ENCODE peak calls at places on chromosomes 4 and X, in six cellular contexts. One of them, this sample, is unnamed.

GRCh38 chr4:17866790-17867189 is 56.0 kb downstream of the NCAPG start:
- DNase-seq in cardiac muscle cell: no peak
- DNase-seq in PC-3: no peak
- DNase-seq in choroid plexus epithelial cell: no peak
- DNase-seq in A549: no peak
- DNase-seq in lower lobe of right lung: no peak
- DNase-seq in this sample: no peak

GRCh38 chrX:16643160-16643559 is 6.8 kb upstream of the S100G start:
- DNase-seq in PC-3: no peak
- DNase-seq in A549: no peak
- DNase-seq in lower lobe of right lung: no peak
- DNase-seq in choroid plexus epithelial cell: peak
- DNase-seq in cardiac muscle cell: no peak
- DNase-seq in this sample: peak

GRCh38 chr4:6229095-6229494 is 28.7 kb upstream of the JAKMIP1 start:
- DNase-seq in PC-3: no peak
- DNase-seq in A549: no peak
- DNase-seq in cardiac muscle cell: no peak
- DNase-seq in lower lobe of right lung: no peak
- DNase-seq in choroid plexus epithelial cell: no peak
- DNase-seq in this sample: no peak

GRCh38 chr4:138348055-138348454 is 105.9 kb upstream of the SLC7A11 start:
- DNase-seq in A549: no peak
- DNase-seq in PC-3: peak
- DNase-seq in choroid plexus epithelial cell: no peak
- DNase-seq in cardiac muscle cell: no peak
- DNase-seq in lower lobe of right lung: no peak
- DNase-seq in this sample: no peak

GRCh38 chr4:183229397-183229796 is 90.7 kb downstream of the CLDN22 start:
- DNase-seq in choroid plexus epithelial cell: no peak
- DNase-seq in lower lobe of right lung: no peak
- DNase-seq in PC-3: peak
- DNase-seq in A549: no peak
- DNase-seq in cardiac muscle cell: no peak
- DNase-seq in this sample: no peak

GRCh38 chr4:4866833-4867744 is 7.6 kb downstream of the MSX1 start:
- DNase-seq in PC-3: no peak
- DNase-seq in cardiac muscle cell: peak
- DNase-seq in lower lobe of right lung: no peak
- DNase-seq in choroid plexus epithelial cell: peak
- DNase-seq in A549: no peak
- DNase-seq in this sample: no peak

GRCh38 chrX:107562482-107562881 is 65.8 kb upstream of the PRPS1 start:
- DNase-seq in cardiac muscle cell: peak
- DNase-seq in lower lobe of right lung: no peak
- DNase-seq in A549: no peak
- DNase-seq in PC-3: peak
- DNase-seq in choroid plexus epithelial cell: peak
- DNase-seq in this sample: peak

GRCh38 chr4:41991916-41992767 is 1.8 kb downstream of the SLC30A9 start:
- DNase-seq in cardiac muscle cell: no peak
- DNase-seq in A549: peak
- DNase-seq in lower lobe of right lung: no peak
- DNase-seq in PC-3: peak
- DNase-seq in choroid plexus epithelial cell: no peak
- DNase-seq in this sample: peak

GRCh38 chr4:184833046-184833838 is 7.5 kb upstream of the ACSL1 start:
- DNase-seq in A549: no peak
- DNase-seq in lower lobe of right lung: no peak
- DNase-seq in choroid plexus epithelial cell: no peak
- DNase-seq in cardiac muscle cell: no peak
- DNase-seq in PC-3: no peak
- DNase-seq in this sample: no peak

GRCh38 chrX:139052461-139052860 is 340.9 kb upstream of the FGF13 start:
- DNase-seq in choroid plexus epithelial cell: no peak
- DNase-seq in lower lobe of right lung: no peak
- DNase-seq in PC-3: no peak
- DNase-seq in A549: no peak
- DNase-seq in cardiac muscle cell: no peak
- DNase-seq in this sample: no peak

GRCh38 chr4:53614616-53615015 is 23.3 kb upstream of the LNX1 start:
- DNase-seq in cardiac muscle cell: no peak
- DNase-seq in choroid plexus epithelial cell: no peak
- DNase-seq in PC-3: peak
- DNase-seq in lower lobe of right lung: no peak
- DNase-seq in A549: no peak
- DNase-seq in this sample: no peak

GRCh38 chr4:37827030-37827705 is 682 bp downstream of the PGM2 start:
- DNase-seq in cardiac muscle cell: peak
- DNase-seq in A549: peak
- DNase-seq in choroid plexus epithelial cell: peak
- DNase-seq in lower lobe of right lung: no peak
- DNase-seq in PC-3: peak
- DNase-seq in this sample: peak

GRCh38 chr4:75498041-75498440 is 16.2 kb downstream of the RCHY1 start:
- DNase-seq in lower lobe of right lung: no peak
- DNase-seq in A549: no peak
- DNase-seq in cardiac muscle cell: no peak
- DNase-seq in choroid plexus epithelial cell: no peak
- DNase-seq in PC-3: no peak
- DNase-seq in this sample: no peak

GRCh38 chrX:68599256-68600152 is 48.0 kb upstream of the STARD8 start:
- DNase-seq in lower lobe of right lung: no peak
- DNase-seq in PC-3: peak
- DNase-seq in cardiac muscle cell: no peak
- DNase-seq in A549: peak
- DNase-seq in choroid plexus epithelial cell: peak
- DNase-seq in this sample: peak

DNA sequence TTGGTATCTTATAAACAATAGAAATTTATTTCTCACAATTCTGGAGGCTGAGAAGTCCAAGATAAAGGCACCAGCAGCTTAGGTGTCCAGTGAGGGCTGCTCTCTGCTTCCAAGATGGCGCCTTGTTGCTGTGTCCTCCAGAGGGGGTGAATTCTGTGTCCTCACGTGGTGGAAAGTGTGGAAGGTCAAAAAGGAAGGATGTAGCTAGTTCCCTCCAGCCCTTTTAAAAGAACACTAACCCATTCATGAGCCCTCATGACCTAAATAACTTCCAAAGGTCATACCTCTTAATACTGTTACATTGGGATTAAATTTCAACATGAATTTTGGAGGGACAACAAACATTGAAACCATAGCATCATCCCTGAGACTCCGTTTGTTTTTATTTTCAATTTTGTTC is 48.8 kb downstream of the ZNF81 start:
- DNase-seq in lower lobe of right lung: no peak
- DNase-seq in choroid plexus epithelial cell: no peak
- DNase-seq in cardiac muscle cell: no peak
- DNase-seq in A549: no peak
- DNase-seq in PC-3: no peak
- DNase-seq in this sample: no peak
- H3K4me3 ChIP-seq in lower lobe of right lung: no peak
- H3K4me3 ChIP-seq in choroid plexus epithelial cell: no peak
- H3K4me3 ChIP-seq in cardiac muscle cell: no peak
- H3K4me3 ChIP-seq in A549: no peak
- H3K4me3 ChIP-seq in PC-3: no peak
- H3K4me3 ChIP-seq in this sample: no peak

DNA sequence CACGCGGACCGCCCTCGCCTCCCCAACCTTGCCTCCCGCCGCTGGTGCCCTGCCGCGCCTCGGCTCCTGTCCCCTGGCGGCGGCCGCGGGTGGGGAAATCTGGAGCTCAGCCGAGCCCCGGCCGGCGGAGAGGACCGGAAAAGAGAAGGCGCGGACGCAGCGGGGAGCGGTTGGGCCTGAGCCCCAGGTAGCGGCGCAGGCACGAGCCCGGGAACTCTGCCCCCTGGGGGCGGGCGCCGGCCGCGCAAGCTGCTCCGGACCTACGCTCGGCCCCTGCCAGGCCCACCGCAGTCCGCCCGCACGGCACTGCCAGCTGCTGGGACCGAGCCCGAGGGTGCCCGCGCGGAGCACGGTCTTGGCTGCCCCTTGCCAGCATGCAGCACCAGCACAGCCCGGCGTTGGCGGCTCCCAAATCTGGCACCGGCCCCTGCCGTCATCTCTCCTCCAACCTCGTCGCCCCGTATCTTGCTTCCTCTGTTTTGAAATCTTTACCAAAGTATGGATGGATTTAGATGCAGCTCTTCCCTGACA is at the start of gene PRSS12:
- DNase-seq in A549: peak
- DNase-seq in PC-3: peak
- DNase-seq in lower lobe of right lung: peak
- DNase-seq in cardiac muscle cell: peak
- DNase-seq in choroid plexus epithelial cell: peak
- DNase-seq in this sample: peak
- TF ChIP-seq CTCF in A549: peak
- TF ChIP-seq CTCF in PC-3: peak
- TF ChIP-seq CTCF in lower lobe of right lung: peak
- TF ChIP-seq CTCF in cardiac muscle cell: peak
- TF ChIP-seq CTCF in choroid plexus epithelial cell: peak
- TF ChIP-seq CTCF in this sample: peak

GRCh38 chrX:154529206-154529612 is 13.2 kb upstream of the FAM3A start:
- DNase-seq in lower lobe of right lung: no peak
- DNase-seq in choroid plexus epithelial cell: peak
- DNase-seq in PC-3: no peak
- DNase-seq in cardiac muscle cell: no peak
- DNase-seq in A549: no peak
- DNase-seq in this sample: peak
- H3K4me3 ChIP-seq in lower lobe of right lung: no peak
- H3K4me3 ChIP-seq in choroid plexus epithelial cell: no peak
- H3K4me3 ChIP-seq in PC-3: no peak
- H3K4me3 ChIP-seq in cardiac muscle cell: no peak
- H3K4me3 ChIP-seq in A549: no peak
- H3K4me3 ChIP-seq in this sample: no peak

DNA sequence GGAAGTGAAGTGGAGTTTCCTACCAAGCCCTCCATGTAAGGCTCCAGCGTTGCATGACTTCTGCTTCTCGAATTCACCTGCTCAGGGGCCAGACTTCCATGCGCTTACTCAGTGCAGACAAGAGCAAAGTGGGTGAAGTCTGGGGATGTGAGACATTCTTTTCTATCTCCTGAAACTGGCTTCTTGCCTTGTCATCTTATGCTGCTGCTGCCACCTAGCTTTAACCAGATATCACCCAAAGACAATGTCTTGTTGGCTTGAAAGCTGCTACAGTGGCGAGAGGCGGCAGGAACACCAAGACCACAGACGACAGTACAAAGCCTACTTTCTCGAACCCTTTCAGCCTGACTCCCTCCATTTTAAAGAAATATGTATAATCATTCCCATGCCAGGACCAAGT is 103.6 kb upstream of the ADGRG2 start:
- DNase-seq in cardiac muscle cell: peak
- DNase-seq in PC-3: peak
- DNase-seq in choroid plexus epithelial cell: peak
- DNase-seq in lower lobe of right lung: no peak
- DNase-seq in A549: peak
- DNase-seq in this sample: peak
- TF ChIP-seq CTCF in cardiac muscle cell: no peak
- TF ChIP-seq CTCF in PC-3: peak
- TF ChIP-seq CTCF in choroid plexus epithelial cell: peak
- TF ChIP-seq CTCF in lower lobe of right lung: no peak
- TF ChIP-seq CTCF in A549: peak
- TF ChIP-seq CTCF in this sample: no peak

GRCh38 chr4:1198070-1198844 is 25.9 kb upstream of the SPON2 start:
- DNase-seq in choroid plexus epithelial cell: no peak
- DNase-seq in lower lobe of right lung: no peak
- DNase-seq in PC-3: no peak
- DNase-seq in cardiac muscle cell: no peak
- DNase-seq in A549: no peak
- DNase-seq in this sample: no peak

GRCh38 chr4:1202526-1203378 is 30.4 kb upstream of the SPON2 start:
- DNase-seq in A549: no peak
- DNase-seq in PC-3: no peak
- DNase-seq in lower lobe of right lung: no peak
- DNase-seq in cardiac muscle cell: no peak
- DNase-seq in choroid plexus epithelial cell: no peak
- DNase-seq in this sample: no peak

GRCh38 chr4:1199556-1200331 is 27.4 kb upstream of the SPON2 start:
- DNase-seq in choroid plexus epithelial cell: no peak
- DNase-seq in PC-3: no peak
- DNase-seq in lower lobe of right lung: no peak
- DNase-seq in cardiac muscle cell: no peak
- DNase-seq in A549: no peak
- DNase-seq in this sample: no peak

GRCh38 chr4:1201851-1202525 is 29.6 kb upstream of the SPON2 start:
- DNase-seq in lower lobe of right lung: peak
- DNase-seq in PC-3: no peak
- DNase-seq in choroid plexus epithelial cell: peak
- DNase-seq in A549: no peak
- DNase-seq in cardiac muscle cell: no peak
- DNase-seq in this sample: no peak

DNA sequence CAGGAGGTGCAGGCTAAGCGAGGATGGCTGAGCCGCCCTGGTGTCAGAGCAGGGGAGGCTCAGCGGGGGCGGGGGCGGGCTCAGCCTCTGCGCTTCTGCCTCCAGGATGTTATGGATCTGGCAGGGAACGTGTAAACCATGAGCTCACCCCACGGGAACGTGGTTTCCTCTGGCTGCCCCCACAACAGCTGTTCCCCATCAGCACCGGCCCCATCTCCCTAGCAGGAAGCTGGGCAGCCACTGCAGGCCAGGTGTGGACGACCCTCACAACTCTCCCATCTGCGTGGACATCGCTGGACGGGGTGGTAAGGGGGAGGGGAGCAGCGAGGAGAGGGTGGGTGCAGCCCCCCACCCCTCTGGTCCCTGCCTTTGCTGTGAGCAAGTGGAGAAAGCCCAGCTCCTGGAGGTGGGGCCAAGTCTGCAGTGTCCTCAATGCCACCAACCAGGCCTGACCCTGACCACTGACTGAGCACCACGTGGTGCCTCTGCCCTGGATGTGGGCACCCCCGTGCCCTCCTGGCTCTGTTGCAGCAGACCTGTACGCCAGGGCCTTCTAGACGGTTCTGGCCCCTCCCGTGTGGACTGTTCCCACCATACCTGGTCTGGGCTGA is 28.1 kb upstream of the SPON2 start:
- DNase-seq in A549: no peak
- DNase-seq in lower lobe of right lung: peak
- DNase-seq in PC-3: no peak
- DNase-seq in cardiac muscle cell: no peak
- DNase-seq in choroid plexus epithelial cell: peak
- DNase-seq in this sample: peak
- H3K4me3 ChIP-seq in A549: no peak
- H3K4me3 ChIP-seq in lower lobe of right lung: peak
- H3K4me3 ChIP-seq in PC-3: no peak
- H3K4me3 ChIP-seq in cardiac muscle cell: no peak
- H3K4me3 ChIP-seq in choroid plexus epithelial cell: peak
- H3K4me3 ChIP-seq in this sample: no peak

DNA sequence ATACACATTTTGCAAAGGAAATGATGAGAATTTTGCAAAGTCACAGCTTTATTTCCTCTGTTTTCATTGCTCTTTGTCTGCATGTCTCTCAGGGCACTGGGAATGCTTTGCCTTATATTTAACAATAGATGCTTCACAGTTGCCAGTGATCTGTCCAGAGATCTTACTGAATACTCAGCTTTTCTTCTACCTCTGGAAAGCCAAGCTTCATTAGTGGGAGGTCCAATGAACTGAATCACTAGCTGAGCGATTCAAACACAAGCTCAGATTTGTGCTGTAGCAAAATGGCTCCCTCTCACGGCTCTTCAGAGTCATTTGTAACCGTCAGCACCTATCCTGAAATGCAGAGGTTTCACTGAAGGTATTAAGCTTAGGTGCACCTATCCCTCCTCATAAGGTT is 138.9 kb downstream of the DCLK2 start:
- DNase-seq in choroid plexus epithelial cell: peak
- DNase-seq in cardiac muscle cell: peak
- DNase-seq in PC-3: peak
- DNase-seq in A549: no peak
- DNase-seq in lower lobe of right lung: no peak
- DNase-seq in this sample: peak
- TF ChIP-seq CTCF in choroid plexus epithelial cell: peak
- TF ChIP-seq CTCF in cardiac muscle cell: peak
- TF ChIP-seq CTCF in PC-3: peak
- TF ChIP-seq CTCF in A549: peak
- TF ChIP-seq CTCF in lower lobe of right lung: no peak
- TF ChIP-seq CTCF in this sample: peak

This sample was measured in fibroblast of the aortic adventitia.